ENCODE peak calls at places on chromosomes 13 and 19, in five cellular contexts. E, S, Q, P and X are unnamed samples. For H3K27me3, the result is how much of the 10 kb centered on the place peaks cover.

GRCh38 chr13:48635478-48635877 is 18.3 kb upstream of the CYSLTR2 start:
- DNase-seq in E (no peak), P (no peak), Q (no peak), S (no peak), X (no peak)

GRCh38 chr13:37068962-37069361 is 9.5 kb upstream of the SUPT20H start:
- DNase-seq in P (no peak), E (no peak), S (no peak), Q (no peak), X (no peak)

GRCh38 chr19:17183858-17184271 is 31.3 kb upstream of the USE1 start:
- DNase-seq in S (no peak), Q (no peak), P (no peak), E (peak), X (no peak)

GRCh38 chr13:97875218-97875617 is 78.3 kb upstream of the IPO5 start:
- DNase-seq in E (no peak), Q (no peak), S (no peak), P (no peak), X (no peak)

GRCh38 chr13:81639984-81640582 is 1299.2 kb upstream of the SPRY2 start:
- DNase-seq in S (no peak), E (no peak), Q (no peak), P (no peak), X (no peak)

GRCh38 chr13:40666058-40666904 is at the start of gene FOXO1:
- DNase-seq in Q (peak), E (peak), P (peak), S (peak), X (peak)

GRCh38 chr13:72368031-72368430 is 359.4 kb downstream of the MZT1 start:
- DNase-seq in P (no peak), E (no peak), Q (no peak), S (no peak), X (no peak)

GRCh38 chr13:51267581-51267980 is 45.4 kb downstream of the FAM124A start:
- DNase-seq in E (no peak), P (no peak), Q (no peak), S (no peak), X (no peak)

GRCh38 chr19:28492616-28493015 is 720.3 kb downstream of the UQCRFS1 start:
- DNase-seq in P (no peak), S (no peak), E (no peak), Q (no peak), X (no peak)

GRCh38 chr19:28486934-28487333 is 726.0 kb downstream of the UQCRFS1 start:
- DNase-seq in S (no peak), P (no peak), Q (no peak), E (no peak), X (no peak)

GRCh38 chr19:28488006-28488405 is 724.9 kb downstream of the UQCRFS1 start:
- DNase-seq in Q (no peak), P (no peak), E (no peak), S (no peak), X (no peak)

GRCh38 chr19:28492201-28492600 is 720.8 kb downstream of the UQCRFS1 start:
- DNase-seq in E (no peak), Q (no peak), P (no peak), S (no peak), X (no peak)

DNA sequence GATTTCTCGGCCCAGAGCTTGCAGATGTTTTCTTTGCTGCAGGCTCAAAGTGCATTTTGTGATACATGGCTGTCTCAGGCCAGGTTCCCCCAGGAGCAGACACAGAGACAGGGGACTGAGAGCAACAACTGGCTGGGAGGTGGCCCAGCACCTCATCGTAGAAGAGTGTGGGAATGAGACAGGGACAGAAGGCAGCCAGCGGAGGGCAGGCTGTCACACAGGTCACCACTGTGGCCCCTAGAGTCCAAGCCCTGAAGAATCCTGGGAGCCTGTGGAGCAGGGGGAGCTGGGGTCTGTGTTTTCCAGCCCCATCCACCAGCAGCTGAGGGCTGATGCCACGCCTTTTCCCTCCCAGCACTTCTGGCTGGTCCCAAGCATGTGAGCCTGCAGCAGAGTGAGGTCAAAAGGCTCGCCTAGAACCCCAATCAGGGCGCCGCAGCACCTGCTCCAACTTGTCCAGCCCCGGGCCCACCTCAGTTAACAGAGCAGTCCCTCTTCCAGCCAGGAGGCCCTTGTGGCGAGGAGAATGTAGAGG is 723.8 kb downstream of the UQCRFS1 start:
- DNase-seq in Q (no peak), E (no peak), P (no peak), S (no peak), X (no peak)
- TF ChIP-seq CTCF in Q (no peak), E (no peak), P (no peak), S (no peak), X (no peak)

DNA sequence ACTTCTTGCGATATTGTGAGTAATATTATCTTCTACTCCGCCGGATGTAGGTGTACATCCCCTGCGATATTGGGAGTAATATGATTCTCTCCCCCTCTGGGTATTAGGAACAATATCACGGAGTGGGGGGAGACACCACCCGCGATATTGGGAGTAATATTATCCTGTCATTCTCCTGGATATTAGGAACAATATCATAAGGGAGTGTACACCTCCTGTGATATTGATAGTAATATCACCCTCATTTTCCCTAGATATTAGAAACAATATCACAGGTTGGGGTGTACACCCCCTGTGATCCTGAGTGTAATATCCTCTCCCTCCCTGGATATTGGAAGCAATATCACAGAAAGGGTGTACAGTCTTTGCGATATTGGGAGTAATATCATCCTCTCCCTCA is 64.3 kb upstream of the CEACAM21 start:
- DNase-seq in Q (no peak), S (no peak), P (no peak), E (no peak), X (no peak)
- H3K27me3 ChIP-seq in Q (under half), S (under half), P (under half), E (under half), X (under half)

GRCh38 chr13:25232937-25233515 is 54.3 kb downstream of the MTMR6 start:
- DNase-seq in Q (no peak), E (no peak), S (no peak), P (no peak), X (no peak)
- H3K27ac ChIP-seq in Q (no peak), E (no peak), S (no peak), P (no peak), X (no peak)

GRCh38 chr13:42478531-42479156 is 95.3 kb upstream of the TNFSF11 start:
- DNase-seq in E (no peak), S (no peak), P (no peak), Q (no peak), X (no peak)
- TF ChIP-seq CTCF in E (peak), S (no peak), P (no peak), Q (no peak), X (no peak)

GRCh38 chr19:47423203-47423882 is 4.0 kb upstream of the MEIS3 start:
- DNase-seq in E (no peak), P (no peak), Q (no peak), S (no peak), X (no peak)
- H3K27me3 ChIP-seq in E (half or more), P (half or more), Q (under half), S (half or more), X (under half)

GRCh38 chr19:14478113-14478545 is 3.0 kb upstream of the PTGER1 start:
- DNase-seq in P (no peak), E (no peak), S (no peak), Q (no peak), X (no peak)
- H3K27ac ChIP-seq in P (no peak), E (no peak), S (no peak), Q (no peak), X (no peak)

GRCh38 chr13:107867701-107868661 is 347.4 kb downstream of the LIG4 start:
- DNase-seq in P (no peak), Q (no peak), E (no peak), S (no peak), X (no peak)
- TF ChIP-seq CTCF in P (no peak), Q (no peak), E (no peak), S (no peak), X (no peak)

GRCh38 chr19:3281026-3281425 is 56.6 kb downstream of the CELF5 start:
- DNase-seq in P (no peak), Q (no peak), S (no peak), E (no peak), X (no peak)

GRCh38 chr19:3278749-3279148 is 54.3 kb downstream of the CELF5 start:
- DNase-seq in P (no peak), E (no peak), Q (no peak), S (no peak), X (no peak)

GRCh38 chr19:3278294-3278693 is 53.8 kb downstream of the CELF5 start:
- DNase-seq in P (no peak), E (no peak), S (no peak), Q (no peak), X (no peak)

GRCh38 chr19:3277649-3278048 is 53.2 kb downstream of the CELF5 start:
- DNase-seq in Q (no peak), E (no peak), P (no peak), S (no peak), X (no peak)

DNA sequence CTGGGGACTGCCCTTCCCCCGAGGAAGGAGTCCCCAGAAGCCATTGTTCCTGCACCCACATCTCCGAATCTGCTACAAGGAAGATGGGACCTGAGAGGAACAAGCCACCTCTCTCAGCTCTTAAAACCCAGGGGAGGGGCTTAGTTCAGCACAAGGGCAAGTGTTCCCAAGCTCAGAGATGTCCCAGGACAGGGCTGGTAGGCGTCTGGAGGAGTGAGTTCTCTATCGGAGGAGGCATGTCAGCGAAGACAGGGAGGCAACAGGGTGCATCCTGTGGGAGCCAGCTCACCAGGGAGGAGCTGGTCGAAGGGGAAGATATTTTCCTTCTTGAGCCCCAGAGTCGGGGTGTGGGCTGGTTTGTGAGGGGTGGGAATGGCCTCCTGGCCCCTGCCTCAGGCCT is 54.8 kb downstream of the CELF5 start:
- DNase-seq in S (no peak), P (no peak), Q (no peak), E (no peak), X (no peak)
- H3K27me3 ChIP-seq in S (half or more), P (half or more), Q (under half), E (under half), X (under half)

GRCh38 chr13:113028336-113029060 is 59.5 kb downstream of the MCF2L start:
- DNase-seq in Q (no peak), P (no peak), E (no peak), S (no peak), X (no peak)

GRCh38 chr13:113024466-113024865 is 55.5 kb downstream of the MCF2L start:
- DNase-seq in P (no peak), E (no peak), Q (no peak), S (no peak), X (no peak)

GRCh38 chr13:113027095-113027494 is 58.1 kb downstream of the MCF2L start:
- DNase-seq in S (no peak), P (no peak), Q (no peak), E (no peak), X (no peak)

GRCh38 chr13:113027566-113027965 is 58.6 kb downstream of the MCF2L start:
- DNase-seq in S (no peak), E (no peak), P (no peak), Q (no peak), X (no peak)

DNA sequence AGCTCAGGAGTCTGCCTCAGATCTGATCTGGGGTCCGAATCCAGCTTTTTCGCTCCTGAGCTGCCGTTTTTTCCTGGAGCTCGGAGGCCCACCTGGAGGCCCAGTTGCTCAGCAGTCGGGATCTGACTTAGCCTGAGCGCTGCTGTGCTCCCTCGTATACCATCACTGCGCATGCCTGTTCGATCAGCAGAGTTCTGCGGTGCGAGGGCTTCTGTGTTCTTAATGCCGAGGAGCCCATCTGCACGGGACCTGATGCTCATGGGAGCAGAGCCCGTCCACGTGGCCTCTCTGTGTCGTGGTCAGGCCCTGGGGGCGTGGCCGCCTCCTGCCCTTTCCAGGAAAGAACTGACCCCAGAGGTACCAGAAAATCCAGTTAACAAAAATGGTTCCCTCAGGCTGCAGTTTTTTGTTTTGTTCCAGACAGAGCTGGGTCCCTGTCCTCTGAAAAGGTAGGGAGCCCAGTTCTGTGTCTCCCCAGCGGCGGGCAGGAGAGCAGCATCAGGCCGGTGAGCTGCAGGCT is 57.4 kb downstream of the MCF2L start:
- DNase-seq in S (no peak), Q (no peak), P (no peak), E (no peak), X (no peak)
- H3K27ac ChIP-seq in S (no peak), Q (no peak), P (no peak), E (no peak), X (no peak)

DNA sequence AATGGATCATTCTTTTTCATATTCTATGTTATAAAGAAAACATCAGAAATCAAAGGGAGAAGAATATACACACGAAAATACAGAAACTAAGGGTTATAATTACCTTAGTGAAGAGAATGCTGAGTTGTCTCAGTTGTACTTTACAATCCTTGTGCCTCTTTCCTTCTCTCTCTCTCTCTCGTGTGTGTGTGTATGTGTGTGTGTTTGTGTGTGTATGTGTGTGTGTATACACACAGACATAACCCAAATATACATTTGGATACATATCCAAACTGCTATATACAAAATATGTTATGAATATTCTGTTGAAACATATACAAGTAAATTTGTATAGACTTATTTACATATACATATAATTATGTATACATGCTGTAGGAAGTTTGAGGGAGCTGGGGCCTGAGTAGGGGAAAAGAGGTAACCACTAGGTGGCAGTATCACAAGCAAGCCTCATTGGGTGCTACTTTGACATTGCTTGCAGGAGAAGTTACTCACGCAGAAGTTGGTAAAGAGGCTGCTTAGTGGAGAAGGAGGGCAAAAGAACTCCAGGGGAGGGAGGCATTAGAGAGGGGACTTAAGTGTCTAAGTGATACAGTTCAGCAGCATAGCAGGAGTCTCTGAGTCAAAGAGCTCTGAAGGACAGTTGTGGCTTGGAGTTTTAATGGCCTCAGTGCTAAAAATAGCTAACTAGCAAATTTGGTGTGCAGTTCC is 465.1 kb upstream of the PCDH20 start:
- DNase-seq in P (no peak), S (no peak), E (no peak), Q (no peak), X (no peak)
- TF ChIP-seq CTCF in P (no peak), S (no peak), E (no peak), Q (no peak), X (no peak)